ENCODE peak calls at places on chromosomes 1 and 21, in six cellular contexts. U, B, Q, H, D and C are unnamed samples.

GRCh38 chr1:234369784-234370183 is 3.5 kb upstream of the COA6 start:
- DNase-seq in U (no peak), Q (no peak), H (no peak), B (no peak), D (no peak), C (no peak)

GRCh38 chr1:42957229-42957879 is 1.3 kb downstream of the SLC2A1 start:
- DNase-seq in D (no peak), B (no peak), Q (no peak), U (no peak), H (no peak), C (peak; percentile 13)

GRCh38 chr1:169483500-169483966 is 2.2 kb downstream of the SLC19A2 start:
- DNase-seq in B (no peak), D (peak; percentile 45), U (no peak), Q (no peak), H (no peak), C (no peak)

GRCh38 chr1:160219062-160219929 is 14.1 kb downstream of the PEA15 start:
- DNase-seq in D (peak; percentile 89), B (peak; percentile 84), H (no peak), Q (peak; percentile 79), U (no peak), C (no peak)

GRCh38 chr1:155167166-155168104 is 5.7 kb downstream of the KRTCAP2 start:
- DNase-seq in D (peak; percentile 95), H (peak; percentile 77), Q (peak; percentile 96), U (peak; percentile 92), B (peak; percentile 81), C (peak; percentile 70)

GRCh38 chr1:162389971-162390370 is 8.4 kb downstream of the C1orf226 start:
- DNase-seq in B (no peak), Q (no peak), H (no peak), D (no peak), U (no peak), C (no peak)

GRCh38 chr1:1348420-1349255 is 580 bp downstream of the DVL1 start:
- DNase-seq in D (no peak), U (no peak), Q (no peak), B (no peak), H (no peak), C (no peak)

GRCh38 chr21:44018813-44019567 is 6.9 kb downstream of the TRAPPC10 start:
- DNase-seq in D (no peak), Q (no peak), B (no peak), H (no peak), U (no peak), C (no peak)

GRCh38 chr1:3443759-3444697 is 10.4 kb upstream of the ARHGEF16 start:
- DNase-seq in Q (no peak), B (no peak), U (peak; percentile 6), H (no peak), D (no peak), C (no peak)

GRCh38 chr1:53573931-53574330 is 114.7 kb downstream of the DMRTB1 start:
- DNase-seq in H (no peak), D (no peak), Q (no peak), U (no peak), B (no peak), C (no peak)

GRCh38 chr1:7106442-7107108 is 321.3 kb downstream of the CAMTA1 start:
- DNase-seq in H (no peak), D (no peak), B (no peak), U (no peak), Q (no peak), C (no peak)

GRCh38 chr1:17635811-17636210 is 96.3 kb downstream of the ARHGEF10L start:
- DNase-seq in U (peak; percentile 69), H (no peak), D (peak; percentile 81), B (no peak), Q (no peak), C (no peak)

GRCh38 chr1:67723126-67723525 is 38.1 kb downstream of the GADD45A start:
- DNase-seq in D (no peak), U (no peak), Q (no peak), B (no peak), H (no peak), C (no peak)

GRCh38 chr1:88768187-88768586 is 84.1 kb downstream of the PKN2 start:
- DNase-seq in H (no peak), U (no peak), D (no peak), Q (no peak), B (no peak), C (no peak)

GRCh38 chr1:206739411-206740076 is 31.0 kb upstream of the IL19 start:
- DNase-seq in H (no peak), B (no peak), D (peak; percentile 62), U (no peak), Q (no peak), C (no peak)

GRCh38 chr1:180854456-180854855 is 58.2 kb upstream of the KIAA1614 start:
- DNase-seq in B (no peak), D (no peak), U (no peak), H (no peak), Q (peak; percentile 11), C (no peak)

GRCh38 chr1:229058111-229058551 is 212.8 kb upstream of the RAB4A start:
- DNase-seq in D (no peak), U (no peak), H (peak; percentile 17), B (no peak), Q (no peak), C (peak; percentile 26)

GRCh38 chr1:62425041-62425440 is 11.8 kb upstream of the USP1 start:
- DNase-seq in B (no peak), H (no peak), Q (no peak), U (no peak), D (no peak), C (no peak)

GRCh38 chr21:41322496-41323382 is 6.1 kb downstream of the FAM3B start:
- DNase-seq in D (no peak), H (no peak), Q (no peak), U (no peak), B (no peak), C (no peak)

GRCh38 chr1:16721871-16722641 is 18.3 kb upstream of the RNU1-4 start:
- DNase-seq in U (no peak), H (no peak), D (no peak), B (no peak), Q (peak; percentile 1), C (no peak)

GRCh38 chr1:45974541-45975269 is 157.7 kb downstream of the PIK3R3 start:
- DNase-seq in U (no peak), D (no peak), H (no peak), B (no peak), Q (no peak), C (no peak)

GRCh38 chr1:246647113-246647512 is 77.1 kb upstream of the SCCPDH start:
- DNase-seq in Q (peak; percentile 77), U (peak; percentile 81), D (peak; percentile 81), H (no peak), B (peak; percentile 58), C (no peak)

GRCh38 chr1:154474802-154475201 is 27.2 kb upstream of the TDRD10 start:
- DNase-seq in D (peak; percentile 96), H (no peak), Q (no peak), B (peak; percentile 87), U (no peak), C (no peak)

GRCh38 chr1:172041689-172042088 is 200.4 kb downstream of the DNM3 start:
- DNase-seq in D (no peak), Q (no peak), U (no peak), H (no peak), B (no peak), C (no peak)

GRCh38 chr1:182207300-182207699 is 145.8 kb upstream of the ZNF648 start:
- DNase-seq in D (no peak), Q (no peak), U (no peak), H (no peak), B (no peak), C (no peak)

GRCh38 chr1:23779826-23780371 is 1.7 kb downstream of the PITHD1 start:
- DNase-seq in U (no peak), Q (no peak), B (no peak), D (no peak), H (no peak), C (no peak)

GRCh38 chr1:192807221-192807967 is 1.4 kb upstream of the RGS2 start:
- DNase-seq in Q (no peak), B (no peak), D (no peak), U (no peak), H (no peak), C (no peak)

GRCh38 chr1:64240209-64240608 is 36.8 kb downstream of the UBE2U start:
- DNase-seq in D (no peak), U (no peak), H (no peak), B (no peak), Q (no peak), C (no peak)

GRCh38 chr1:91402023-91402422 is 2.6 kb downstream of the HFM1 start:
- DNase-seq in H (no peak), U (no peak), B (peak; percentile 62), Q (no peak), D (peak; percentile 39), C (no peak)

GRCh38 chr1:89610457-89610991 is 22.4 kb upstream of the LRRC8C start:
- DNase-seq in B (no peak), U (no peak), Q (no peak), D (no peak), H (no peak), C (peak; percentile 58)

GRCh38 chr1:6247651-6248050 is 3.7 kb downstream of the HES3 start:
- DNase-seq in D (no peak), Q (no peak), B (no peak), H (no peak), U (no peak), C (no peak)

GRCh38 chr1:109266965-109267364 is 16.0 kb downstream of the PSRC1 start:
- DNase-seq in B (peak; percentile 31), D (peak; percentile 61), Q (no peak), U (no peak), H (no peak), C (no peak)

GRCh38 chr1:16209847-16210407 is 2.5 kb downstream of the ARHGEF19 start:
- DNase-seq in H (no peak), U (no peak), D (peak; percentile 57), B (peak; percentile 14), Q (peak; percentile 27), C (no peak)

GRCh38 chr21:36179145-36179544 is 22.5 kb downstream of the DOP1B start:
- DNase-seq in H (no peak), D (no peak), Q (no peak), U (no peak), B (no peak), C (no peak)

GRCh38 chr1:213419369-213420030 is 368.5 kb downstream of the RPS6KC1 start:
- DNase-seq in B (no peak), D (no peak), U (no peak), H (no peak), Q (no peak), C (no peak)

GRCh38 chr21:43923391-43923790 is 58.4 kb downstream of the AGPAT3 start:
- DNase-seq in D (peak; percentile 73), H (no peak), U (no peak), B (peak; percentile 33), Q (no peak), C (no peak)

GRCh38 chr21:15908187-15908586 is 178.4 kb downstream of the USP25 start:
- DNase-seq in Q (no peak), U (no peak), D (no peak), H (no peak), B (no peak), C (no peak)

GRCh38 chr21:15134711-15135110 is 69.9 kb upstream of the NRIP1 start:
- DNase-seq in D (no peak), U (no peak), B (no peak), Q (no peak), H (no peak), C (no peak)

GRCh38 chr1:84973493-84974334 is 23.2 kb downstream of the MCOLN2 start:
- DNase-seq in H (no peak), Q (no peak), B (no peak), U (no peak), D (no peak), C (no peak)